ENCODE peak calls at places on chromosomes 2 and 18, in four cellular contexts. One of them, this sample, is unnamed.
A peak's percentile ranks its signal among the peaks of the same experiment; 100 is the strongest.

GRCh38 chr2:183001948-183002347 is 36.3 kb downstream of the NCKAP1 start:
- DNase-seq in heart right ventricle: no peak
- DNase-seq in endothelial cell of umbilical vein: no peak
- DNase-seq in breast epithelium: no peak
- DNase-seq in this sample: no peak

GRCh38 chr2:88214631-88215030 is 44.5 kb downstream of the THNSL2 start:
- DNase-seq in breast epithelium: no peak
- DNase-seq in endothelial cell of umbilical vein: no peak
- DNase-seq in heart right ventricle: no peak
- DNase-seq in this sample: no peak

GRCh38 chr18:75384144-75384543 is 43.4 kb downstream of the SMIM21 start:
- DNase-seq in breast epithelium: no peak
- DNase-seq in endothelial cell of umbilical vein: no peak
- DNase-seq in heart right ventricle: no peak
- DNase-seq in this sample: no peak

GRCh38 chr2:85538507-85539360 is at the start of gene MAT2A:
- DNase-seq in heart right ventricle: peak; percentile 95
- DNase-seq in endothelial cell of umbilical vein: peak; percentile 93
- DNase-seq in breast epithelium: peak; percentile 90
- DNase-seq in this sample: peak; percentile 84

GRCh38 chr2:195861821-195862220 is 204.8 kb downstream of the SLC39A10 start:
- DNase-seq in endothelial cell of umbilical vein: no peak
- DNase-seq in breast epithelium: no peak
- DNase-seq in heart right ventricle: no peak
- DNase-seq in this sample: no peak

GRCh38 chr2:105291981-105292380 is 37.6 kb downstream of the TGFBRAP1 start:
- DNase-seq in endothelial cell of umbilical vein: no peak
- DNase-seq in breast epithelium: no peak
- DNase-seq in heart right ventricle: no peak
- DNase-seq in this sample: no peak

GRCh38 chr2:1070601-1071000 is 120.0 kb downstream of the SNTG2 start:
- DNase-seq in breast epithelium: no peak
- DNase-seq in heart right ventricle: no peak
- DNase-seq in endothelial cell of umbilical vein: no peak
- DNase-seq in this sample: no peak

GRCh38 chr2:70730730-70731129 is 37.3 kb downstream of the ADD2 start:
- DNase-seq in breast epithelium: no peak
- DNase-seq in endothelial cell of umbilical vein: no peak
- DNase-seq in heart right ventricle: no peak
- DNase-seq in this sample: no peak

GRCh38 chr18:9992988-9993845 is 79.4 kb downstream of the VAPA start:
- DNase-seq in endothelial cell of umbilical vein: no peak
- DNase-seq in breast epithelium: no peak
- DNase-seq in heart right ventricle: no peak
- DNase-seq in this sample: no peak

GRCh38 chr2:118850901-118851268 is 3.4 kb upstream of the EN1 start:
- DNase-seq in endothelial cell of umbilical vein: no peak
- DNase-seq in heart right ventricle: no peak
- DNase-seq in breast epithelium: no peak
- DNase-seq in this sample: no peak

GRCh38 chr18:13372405-13372995 is 153.9 kb downstream of the LDLRAD4 start:
- DNase-seq in breast epithelium: no peak
- DNase-seq in endothelial cell of umbilical vein: no peak
- DNase-seq in heart right ventricle: no peak
- DNase-seq in this sample: no peak

GRCh38 chr2:218631837-218632236 is 24.1 kb downstream of the PLCD4 start:
- DNase-seq in heart right ventricle: no peak
- DNase-seq in endothelial cell of umbilical vein: peak; percentile 95
- DNase-seq in breast epithelium: no peak
- DNase-seq in this sample: no peak

GRCh38 chr2:20507166-20507692 is 60.4 kb downstream of the RHOB start:
- DNase-seq in endothelial cell of umbilical vein: no peak
- DNase-seq in breast epithelium: no peak
- DNase-seq in heart right ventricle: no peak
- DNase-seq in this sample: no peak

GRCh38 chr2:9336209-9336533 is 87.2 kb downstream of the ITGB1BP1 start:
- DNase-seq in breast epithelium: no peak
- DNase-seq in endothelial cell of umbilical vein: peak; percentile 17
- DNase-seq in heart right ventricle: no peak
- DNase-seq in this sample: no peak

GRCh38 chr2:238114851-238115660 is 14.9 kb downstream of the ESPNL start:
- DNase-seq in breast epithelium: no peak
- DNase-seq in endothelial cell of umbilical vein: no peak
- DNase-seq in heart right ventricle: peak; percentile 5
- DNase-seq in this sample: no peak

GRCh38 chr2:85410584-85411404 is 628 bp upstream of the CAPG start:
- DNase-seq in endothelial cell of umbilical vein: no peak
- DNase-seq in heart right ventricle: no peak
- DNase-seq in breast epithelium: no peak
- DNase-seq in this sample: no peak

GRCh38 chr18:43279015-43279758 is 1.9 kb upstream of the SYT4 start:
- DNase-seq in endothelial cell of umbilical vein: no peak
- DNase-seq in heart right ventricle: no peak
- DNase-seq in breast epithelium: no peak
- DNase-seq in this sample: no peak

GRCh38 chr2:121333231-121333630 is 48.2 kb upstream of the TFCP2L1 start:
- DNase-seq in breast epithelium: no peak
- DNase-seq in endothelial cell of umbilical vein: no peak
- DNase-seq in heart right ventricle: no peak
- DNase-seq in this sample: no peak

GRCh38 chr2:212777020-212777491 is 238.5 kb upstream of the ERBB4 start:
- DNase-seq in endothelial cell of umbilical vein: peak; percentile 39
- DNase-seq in heart right ventricle: no peak
- DNase-seq in breast epithelium: no peak
- DNase-seq in this sample: no peak

GRCh38 chr2:218745559-218746469 is 35.2 kb downstream of the TTLL4 start:
- DNase-seq in breast epithelium: peak; percentile 94
- DNase-seq in endothelial cell of umbilical vein: no peak
- DNase-seq in heart right ventricle: peak; percentile 64
- DNase-seq in this sample: no peak

GRCh38 chr2:26820932-26821331 is 27.0 kb upstream of the DPYSL5 start:
- DNase-seq in breast epithelium: no peak
- DNase-seq in heart right ventricle: no peak
- DNase-seq in endothelial cell of umbilical vein: no peak
- DNase-seq in this sample: no peak

GRCh38 chr2:133458280-133458679 is 110.0 kb downstream of the NCKAP5 start:
- DNase-seq in endothelial cell of umbilical vein: peak; percentile 46
- DNase-seq in heart right ventricle: no peak
- DNase-seq in breast epithelium: no peak
- DNase-seq in this sample: no peak

GRCh38 chr2:215693269-215693998 is 257.6 kb upstream of the FN1 start:
- DNase-seq in endothelial cell of umbilical vein: peak; percentile 85
- DNase-seq in breast epithelium: no peak
- DNase-seq in heart right ventricle: no peak
- DNase-seq in this sample: no peak

GRCh38 chr2:206585335-206585734 is 57.0 kb upstream of the FAM237A start:
- DNase-seq in heart right ventricle: no peak
- DNase-seq in endothelial cell of umbilical vein: peak; percentile 53
- DNase-seq in breast epithelium: no peak
- DNase-seq in this sample: no peak

GRCh38 chr2:101617188-101617587 is 80.3 kb upstream of the MAP4K4 start:
- DNase-seq in endothelial cell of umbilical vein: no peak
- DNase-seq in heart right ventricle: no peak
- DNase-seq in breast epithelium: no peak
- DNase-seq in this sample: no peak

GRCh38 chr2:127574656-127575055 is 39.2 kb downstream of the MYO7B start:
- DNase-seq in heart right ventricle: no peak
- DNase-seq in breast epithelium: no peak
- DNase-seq in endothelial cell of umbilical vein: no peak
- DNase-seq in this sample: no peak

GRCh38 chr2:22904126-22904684 is 480.8 kb upstream of the KLHL29 start:
- DNase-seq in heart right ventricle: peak; percentile 17
- DNase-seq in breast epithelium: no peak
- DNase-seq in endothelial cell of umbilical vein: no peak
- DNase-seq in this sample: no peak

GRCh38 chr2:168243061-168243460 is 4.3 kb downstream of the STK39 start:
- DNase-seq in breast epithelium: no peak
- DNase-seq in heart right ventricle: no peak
- DNase-seq in endothelial cell of umbilical vein: no peak
- DNase-seq in this sample: no peak

GRCh38 chr2:105325389-105325963 is 4.1 kb downstream of the TGFBRAP1 start:
- DNase-seq in heart right ventricle: no peak
- DNase-seq in breast epithelium: no peak
- DNase-seq in endothelial cell of umbilical vein: peak; percentile 97
- DNase-seq in this sample: no peak

GRCh38 chr2:176080540-176081355 is 3.0 kb downstream of the EVX2 start:
- DNase-seq in endothelial cell of umbilical vein: no peak
- DNase-seq in breast epithelium: no peak
- DNase-seq in heart right ventricle: no peak
- DNase-seq in this sample: no peak

GRCh38 chr2:119983108-119983507 is 29.8 kb upstream of the EPB41L5 start:
- DNase-seq in heart right ventricle: no peak
- DNase-seq in endothelial cell of umbilical vein: no peak
- DNase-seq in breast epithelium: no peak
- DNase-seq in this sample: no peak

GRCh38 chr2:27376151-27376865 is 4.2 kb downstream of the ZNF513 start:
- DNase-seq in heart right ventricle: no peak
- DNase-seq in breast epithelium: no peak
- DNase-seq in endothelial cell of umbilical vein: no peak
- DNase-seq in this sample: no peak

GRCh38 chr2:21382980-21383520 is 259.3 kb downstream of the TDRD15 start:
- DNase-seq in heart right ventricle: no peak
- DNase-seq in endothelial cell of umbilical vein: no peak
- DNase-seq in breast epithelium: no peak
- DNase-seq in this sample: no peak

GRCh38 chr2:119544075-119545031 is at the start of gene CFAP221:
- DNase-seq in heart right ventricle: peak; percentile 74
- DNase-seq in breast epithelium: peak; percentile 28
- DNase-seq in endothelial cell of umbilical vein: peak; percentile 78
- DNase-seq in this sample: no peak

GRCh38 chr2:232319117-232320037 is 59.2 kb upstream of the ALPP start:
- DNase-seq in breast epithelium: no peak
- DNase-seq in heart right ventricle: no peak
- DNase-seq in endothelial cell of umbilical vein: peak; percentile 6
- DNase-seq in this sample: no peak

GRCh38 chr18:61554946-61555361 is 221.7 kb downstream of the CDH20 start:
- DNase-seq in heart right ventricle: no peak
- DNase-seq in endothelial cell of umbilical vein: no peak
- DNase-seq in breast epithelium: no peak
- DNase-seq in this sample: no peak

GRCh38 chr2:181157326-181157725 is 176.9 kb downstream of the UBE2E3 start:
- DNase-seq in endothelial cell of umbilical vein: no peak
- DNase-seq in heart right ventricle: no peak
- DNase-seq in breast epithelium: no peak
- DNase-seq in this sample: no peak

GRCh38 chr2:69222984-69223658 is 163.9 kb downstream of the GFPT1 start:
- DNase-seq in endothelial cell of umbilical vein: peak; percentile 58
- DNase-seq in breast epithelium: no peak
- DNase-seq in heart right ventricle: peak; percentile 67
- DNase-seq in this sample: no peak
- TF ChIP-seq CTCF in endothelial cell of umbilical vein: no peak
- TF ChIP-seq CTCF in breast epithelium: no peak
- TF ChIP-seq CTCF in heart right ventricle: no peak
- TF ChIP-seq CTCF in this sample: no peak

GRCh38 chr2:74142340-74142739 is 5.4 kb downstream of the BOLA3 start:
- DNase-seq in breast epithelium: no peak
- DNase-seq in heart right ventricle: no peak
- DNase-seq in endothelial cell of umbilical vein: no peak
- DNase-seq in this sample: no peak
- H3K27ac ChIP-seq in breast epithelium: no peak overlapping the region
- H3K27ac ChIP-seq in heart right ventricle: no peak overlapping the region
- H3K27ac ChIP-seq in endothelial cell of umbilical vein: no peak overlapping the region
- H3K27ac ChIP-seq in this sample: no peak overlapping the region

GRCh38 chr2:57371186-57371585 is 675.4 kb upstream of the VRK2 start:
- DNase-seq in heart right ventricle: no peak
- DNase-seq in endothelial cell of umbilical vein: no peak
- DNase-seq in breast epithelium: no peak
- DNase-seq in this sample: no peak

GRCh38 chr2:57373530-57373929 is 673.1 kb upstream of the VRK2 start:
- DNase-seq in endothelial cell of umbilical vein: peak; percentile 83
- DNase-seq in heart right ventricle: no peak
- DNase-seq in breast epithelium: no peak
- DNase-seq in this sample: no peak

GRCh38 chr2:57372237-57372962 is 674.2 kb upstream of the VRK2 start:
- DNase-seq in endothelial cell of umbilical vein: peak; percentile 15
- DNase-seq in breast epithelium: no peak
- DNase-seq in heart right ventricle: no peak
- DNase-seq in this sample: no peak

DNA sequence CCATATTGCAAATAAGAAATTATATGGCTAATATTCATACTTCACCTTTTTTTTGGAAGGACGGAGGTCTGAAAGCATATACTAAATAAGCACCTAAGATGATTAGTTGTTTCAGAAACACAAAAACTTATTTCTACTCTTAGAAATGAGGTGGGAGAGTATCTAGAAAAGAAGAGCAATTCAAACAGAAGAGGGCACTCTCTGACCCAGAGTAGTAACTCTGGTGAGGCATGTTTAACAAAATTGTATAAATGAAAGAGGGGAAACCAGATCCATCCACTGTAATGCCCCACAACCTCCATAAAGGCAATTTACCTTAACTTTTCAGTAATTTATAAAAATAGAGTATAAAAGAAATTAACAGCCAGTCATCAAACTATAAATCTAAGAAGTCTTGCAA is 669.6 kb upstream of the VRK2 start:
- DNase-seq in heart right ventricle: no peak
- DNase-seq in breast epithelium: no peak
- DNase-seq in endothelial cell of umbilical vein: peak; percentile 4
- DNase-seq in this sample: no peak
- H3K9me3 ChIP-seq in heart right ventricle: no peaks in the 10 kb centered on the region
- H3K9me3 ChIP-seq in breast epithelium: no peaks in the 10 kb centered on the region
- H3K9me3 ChIP-seq in endothelial cell of umbilical vein: no peaks in the 10 kb centered on the region
- H3K9me3 ChIP-seq in this sample: peaks cover 4% of the 10 kb centered on the region

DNA sequence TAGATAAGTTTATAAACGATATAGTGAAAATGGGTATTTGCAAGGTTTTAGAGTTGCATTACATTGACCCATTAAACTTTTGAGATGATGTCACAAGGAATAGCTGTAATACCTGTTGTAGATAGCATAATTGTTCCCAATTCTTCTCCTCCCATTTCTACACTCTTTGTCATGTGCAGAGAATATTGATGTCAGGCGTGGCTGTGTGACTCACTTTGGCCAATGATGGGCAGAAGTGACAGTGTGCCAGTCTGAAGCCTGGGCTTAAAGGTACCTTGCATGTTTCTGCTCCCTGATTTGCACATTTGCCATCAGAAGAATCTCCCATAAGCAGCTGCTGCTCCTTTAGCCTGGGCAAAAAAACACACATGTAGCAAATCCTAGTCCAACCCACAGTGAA is 26.9 kb upstream of the CCBE1 start:
- DNase-seq in endothelial cell of umbilical vein: no peak
- DNase-seq in breast epithelium: no peak
- DNase-seq in heart right ventricle: no peak
- DNase-seq in this sample: no peak
- TF ChIP-seq CTCF in endothelial cell of umbilical vein: no peak
- TF ChIP-seq CTCF in breast epithelium: no peak
- TF ChIP-seq CTCF in heart right ventricle: no peak
- TF ChIP-seq CTCF in this sample: no peak

DNA sequence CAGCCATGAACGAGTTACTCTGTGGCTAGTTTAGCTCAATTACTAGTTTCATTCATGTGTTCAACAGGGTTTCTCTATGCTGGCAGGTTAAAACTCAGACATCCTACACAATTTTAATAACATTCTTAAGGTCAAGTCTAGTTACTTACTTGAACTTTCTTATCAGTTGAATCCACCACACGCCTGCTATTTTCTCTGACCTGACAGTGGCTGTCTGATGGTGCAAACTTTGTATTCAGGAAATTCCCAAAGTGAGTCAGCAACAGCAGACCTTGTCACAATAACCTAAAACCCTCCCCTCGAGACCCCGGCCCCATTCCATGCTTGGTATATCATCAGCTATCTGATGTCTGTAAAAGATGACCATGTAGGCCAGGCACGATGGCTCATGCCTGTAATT is 20.8 kb upstream of the CIDEA start:
- DNase-seq in breast epithelium: no peak
- DNase-seq in heart right ventricle: no peak
- DNase-seq in endothelial cell of umbilical vein: peak; percentile 76
- DNase-seq in this sample: no peak
- H3K27ac ChIP-seq in breast epithelium: no peak overlapping the region
- H3K27ac ChIP-seq in heart right ventricle: no peak overlapping the region
- H3K27ac ChIP-seq in endothelial cell of umbilical vein: no peak overlapping the region
- H3K27ac ChIP-seq in this sample: no peak overlapping the region